ENCODE peak calls at places on chromosomes 11 and 22, in five cellular contexts. One of them, this sample, is unnamed.

GRCh38 chr11:123509737-123510578 is 79.9 kb downstream of the GRAMD1B start:
- DNase-seq in fibroblast of lung: peak
- DNase-seq in BJ: no peak
- DNase-seq in Calu3: no peak
- DNase-seq in body of pancreas: no peak
- DNase-seq in this sample: no peak

GRCh38 chr11:12280838-12281565 is 96.4 kb upstream of the PARVA start:
- DNase-seq in fibroblast of lung: peak
- DNase-seq in BJ: no peak
- DNase-seq in Calu3: no peak
- DNase-seq in body of pancreas: no peak
- DNase-seq in this sample: no peak

GRCh38 chr22:40007826-40008710 is 13.3 kb downstream of the FAM83F start:
- DNase-seq in fibroblast of lung: no peak
- DNase-seq in BJ: no peak
- DNase-seq in Calu3: no peak
- DNase-seq in body of pancreas: no peak
- DNase-seq in this sample: peak

GRCh38 chr11:86274503-86274902 is 27.5 kb upstream of the HIKESHI start:
- DNase-seq in fibroblast of lung: no peak
- DNase-seq in BJ: no peak
- DNase-seq in Calu3: no peak
- DNase-seq in body of pancreas: no peak
- DNase-seq in this sample: peak

GRCh38 chr22:49531533-49531895 is 296.2 kb downstream of the BRD1 start:
- DNase-seq in fibroblast of lung: no peak
- DNase-seq in BJ: no peak
- DNase-seq in Calu3: no peak
- DNase-seq in body of pancreas: no peak
- DNase-seq in this sample: no peak

GRCh38 chr11:69792611-69793010 is 17.5 kb upstream of the FGF4 start:
- DNase-seq in fibroblast of lung: no peak
- DNase-seq in BJ: no peak
- DNase-seq in Calu3: no peak
- DNase-seq in body of pancreas: no peak
- DNase-seq in this sample: no peak

GRCh38 chr11:47914743-47915142 is 65.6 kb upstream of the PTPRJ start:
- DNase-seq in fibroblast of lung: peak
- DNase-seq in BJ: no peak
- DNase-seq in Calu3: no peak
- DNase-seq in body of pancreas: no peak
- DNase-seq in this sample: no peak

GRCh38 chr22:35116817-35117216 is 50.9 kb downstream of the ISX start:
- DNase-seq in fibroblast of lung: no peak
- DNase-seq in BJ: no peak
- DNase-seq in Calu3: peak
- DNase-seq in body of pancreas: no peak
- DNase-seq in this sample: no peak

GRCh38 chr11:117842131-117842941 is 17.8 kb upstream of the FXYD2 start:
- DNase-seq in fibroblast of lung: no peak
- DNase-seq in BJ: no peak
- DNase-seq in Calu3: no peak
- DNase-seq in body of pancreas: no peak
- DNase-seq in this sample: peak

GRCh38 chr11:120709808-120710207 is 198.3 kb downstream of the GRIK4 start:
- DNase-seq in fibroblast of lung: peak
- DNase-seq in BJ: no peak
- DNase-seq in Calu3: no peak
- DNase-seq in body of pancreas: no peak
- DNase-seq in this sample: no peak

GRCh38 chr11:26905368-26905767 is 88.5 kb upstream of the FIBIN start:
- DNase-seq in fibroblast of lung: peak
- DNase-seq in BJ: peak
- DNase-seq in Calu3: no peak
- DNase-seq in body of pancreas: no peak
- DNase-seq in this sample: peak

GRCh38 chr11:129317564-129317963 is 58.1 kb upstream of the BARX2 start:
- DNase-seq in fibroblast of lung: no peak
- DNase-seq in BJ: no peak
- DNase-seq in Calu3: peak
- DNase-seq in body of pancreas: no peak
- DNase-seq in this sample: peak

GRCh38 chr22:47042861-47043496 is 280.5 kb downstream of the TBC1D22A start:
- DNase-seq in fibroblast of lung: no peak
- DNase-seq in BJ: no peak
- DNase-seq in Calu3: no peak
- DNase-seq in body of pancreas: no peak
- DNase-seq in this sample: no peak

GRCh38 chr11:47004595-47005033 is 68.1 kb downstream of the CSTPP1 start:
- DNase-seq in fibroblast of lung: peak
- DNase-seq in BJ: peak
- DNase-seq in Calu3: peak
- DNase-seq in body of pancreas: peak
- DNase-seq in this sample: peak

GRCh38 chr11:133720951-133721350 is 124.4 kb downstream of the SPATA19 start:
- DNase-seq in fibroblast of lung: no peak
- DNase-seq in BJ: no peak
- DNase-seq in Calu3: no peak
- DNase-seq in body of pancreas: no peak
- DNase-seq in this sample: no peak

GRCh38 chr11:117585631-117586030 is 211.4 kb downstream of the DSCAML1 start:
- DNase-seq in fibroblast of lung: no peak
- DNase-seq in BJ: no peak
- DNase-seq in Calu3: no peak
- DNase-seq in body of pancreas: no peak
- DNase-seq in this sample: no peak

GRCh38 chr11:3222941-3223905 is 4.6 kb upstream of the MRGPRG start:
- DNase-seq in fibroblast of lung: no peak
- DNase-seq in BJ: no peak
- DNase-seq in Calu3: no peak
- DNase-seq in body of pancreas: no peak
- DNase-seq in this sample: no peak

GRCh38 chr11:33881651-33882279 is 10.1 kb downstream of the LMO2 start:
- DNase-seq in fibroblast of lung: no peak
- DNase-seq in BJ: no peak
- DNase-seq in Calu3: no peak
- DNase-seq in body of pancreas: no peak
- DNase-seq in this sample: no peak

GRCh38 chr11:95923730-95924413 is at the start of gene MTMR2:
- DNase-seq in fibroblast of lung: peak
- DNase-seq in BJ: no peak
- DNase-seq in Calu3: peak
- DNase-seq in body of pancreas: peak
- DNase-seq in this sample: peak

GRCh38 chr11:20010106-20010860 is 150.0 kb downstream of the DBX1 start:
- DNase-seq in fibroblast of lung: no peak
- DNase-seq in BJ: no peak
- DNase-seq in Calu3: no peak
- DNase-seq in body of pancreas: no peak
- DNase-seq in this sample: no peak

GRCh38 chr22:42281284-42281683 is 10.8 kb upstream of the TCF20 start:
- DNase-seq in fibroblast of lung: no peak
- DNase-seq in BJ: no peak
- DNase-seq in Calu3: no peak
- DNase-seq in body of pancreas: no peak
- DNase-seq in this sample: no peak

GRCh38 chr11:46387919-46388618 is 3.5 kb downstream of the CHRM4 start:
- DNase-seq in fibroblast of lung: no peak
- DNase-seq in BJ: no peak
- DNase-seq in Calu3: no peak
- DNase-seq in body of pancreas: no peak
- DNase-seq in this sample: no peak

GRCh38 chr11:132715041-132715440 is 817.3 kb downstream of the OPCML start:
- DNase-seq in fibroblast of lung: peak
- DNase-seq in BJ: no peak
- DNase-seq in Calu3: no peak
- DNase-seq in body of pancreas: no peak
- DNase-seq in this sample: no peak

GRCh38 chr22:43628253-43628649 is 183.9 kb downstream of the EFCAB6 start:
- DNase-seq in fibroblast of lung: no peak
- DNase-seq in BJ: no peak
- DNase-seq in Calu3: no peak
- DNase-seq in body of pancreas: no peak
- DNase-seq in this sample: no peak

GRCh38 chr11:134047586-134047999 is 21.3 kb upstream of the JAM3 start:
- DNase-seq in fibroblast of lung: peak
- DNase-seq in BJ: peak
- DNase-seq in Calu3: no peak
- DNase-seq in body of pancreas: no peak
- DNase-seq in this sample: peak

GRCh38 chr11:78694152-78694551 is 119.5 kb upstream of the NARS2 start:
- DNase-seq in fibroblast of lung: no peak
- DNase-seq in BJ: no peak
- DNase-seq in Calu3: no peak
- DNase-seq in body of pancreas: no peak
- DNase-seq in this sample: no peak

GRCh38 chr11:126484266-126484665 is 128.8 kb downstream of the ST3GAL4 start:
- DNase-seq in fibroblast of lung: peak
- DNase-seq in BJ: no peak
- DNase-seq in Calu3: no peak
- DNase-seq in body of pancreas: no peak
- DNase-seq in this sample: peak

DNA sequence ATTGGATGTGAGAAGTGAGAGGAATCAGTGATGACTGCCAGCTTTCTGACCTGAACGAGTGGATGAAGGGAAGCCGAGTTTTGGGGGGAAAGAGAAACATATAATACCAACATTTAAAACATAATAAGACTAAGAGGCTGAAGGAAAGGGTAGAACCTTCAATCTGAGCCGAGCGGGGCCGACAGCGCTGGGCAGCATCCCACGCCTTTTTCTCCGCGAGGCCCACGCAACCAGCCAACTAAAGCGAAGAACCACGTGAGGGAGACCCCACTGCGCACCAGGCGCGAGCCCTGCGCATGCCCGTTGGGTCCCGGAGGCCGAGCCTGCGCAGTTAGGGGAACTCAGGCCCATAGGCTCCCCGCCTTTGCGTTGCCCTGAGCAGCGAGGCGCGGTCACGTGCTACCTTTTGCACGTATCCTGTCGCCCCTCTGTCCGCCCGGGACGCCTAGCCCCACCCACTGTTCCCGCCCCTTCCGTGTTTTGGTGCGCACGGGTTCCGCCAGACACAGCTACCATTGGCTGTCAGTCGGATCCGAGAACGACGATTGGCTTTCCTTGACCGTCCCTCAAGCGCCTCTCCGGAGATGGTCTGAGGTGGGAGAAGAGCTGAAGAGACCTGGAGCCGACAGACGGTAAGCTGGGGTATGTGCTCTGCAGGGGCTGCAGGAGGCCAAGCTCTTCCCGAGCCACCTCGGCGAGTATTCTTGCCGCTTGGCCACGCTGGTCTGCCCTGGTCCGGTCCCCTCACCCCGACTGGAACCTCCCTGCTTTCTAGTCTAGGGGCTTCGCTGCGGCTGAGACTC is at the start of gene HINFP:
- DNase-seq in fibroblast of lung: peak
- DNase-seq in BJ: peak
- DNase-seq in Calu3: peak
- DNase-seq in body of pancreas: peak
- DNase-seq in this sample: peak
- TF ChIP-seq CTCF in fibroblast of lung: no peak
- TF ChIP-seq CTCF in BJ: no peak
- TF ChIP-seq CTCF in Calu3: no peak
- TF ChIP-seq CTCF in body of pancreas: no peak
- TF ChIP-seq CTCF in this sample: no peak

GRCh38 chr11:66310324-66310723 is 6.5 kb downstream of the CD248 start:
- DNase-seq in fibroblast of lung: no peak
- DNase-seq in BJ: no peak
- DNase-seq in Calu3: no peak
- DNase-seq in body of pancreas: no peak
- DNase-seq in this sample: no peak

GRCh38 chr11:66312549-66313320 is 4.1 kb downstream of the CD248 start:
- DNase-seq in fibroblast of lung: peak
- DNase-seq in BJ: peak
- DNase-seq in Calu3: peak
- DNase-seq in body of pancreas: peak
- DNase-seq in this sample: peak

GRCh38 chr11:66311965-66312548 is 4.8 kb downstream of the CD248 start:
- DNase-seq in fibroblast of lung: peak
- DNase-seq in BJ: no peak
- DNase-seq in Calu3: peak
- DNase-seq in body of pancreas: peak
- DNase-seq in this sample: peak

GRCh38 chr11:66313321-66314185 is 3.3 kb downstream of the CD248 start:
- DNase-seq in fibroblast of lung: peak
- DNase-seq in BJ: no peak
- DNase-seq in Calu3: no peak
- DNase-seq in body of pancreas: peak
- DNase-seq in this sample: no peak

GRCh38 chr11:66311470-66311964 is 5.3 kb downstream of the CD248 start:
- DNase-seq in fibroblast of lung: no peak
- DNase-seq in BJ: no peak
- DNase-seq in Calu3: no peak
- DNase-seq in body of pancreas: no peak
- DNase-seq in this sample: no peak
- TF ChIP-seq CTCF in fibroblast of lung: no peak
- TF ChIP-seq CTCF in BJ: peak
- TF ChIP-seq CTCF in Calu3: no peak
- TF ChIP-seq CTCF in body of pancreas: no peak
- TF ChIP-seq CTCF in this sample: no peak

GRCh38 chr11:125224391-125225015 is 60.0 kb downstream of the PKNOX2 start:
- DNase-seq in fibroblast of lung: peak
- DNase-seq in BJ: no peak
- DNase-seq in Calu3: no peak
- DNase-seq in body of pancreas: peak
- DNase-seq in this sample: peak
- TF ChIP-seq CTCF in fibroblast of lung: peak
- TF ChIP-seq CTCF in BJ: no peak
- TF ChIP-seq CTCF in Calu3: no peak
- TF ChIP-seq CTCF in body of pancreas: peak
- TF ChIP-seq CTCF in this sample: no peak

DNA sequence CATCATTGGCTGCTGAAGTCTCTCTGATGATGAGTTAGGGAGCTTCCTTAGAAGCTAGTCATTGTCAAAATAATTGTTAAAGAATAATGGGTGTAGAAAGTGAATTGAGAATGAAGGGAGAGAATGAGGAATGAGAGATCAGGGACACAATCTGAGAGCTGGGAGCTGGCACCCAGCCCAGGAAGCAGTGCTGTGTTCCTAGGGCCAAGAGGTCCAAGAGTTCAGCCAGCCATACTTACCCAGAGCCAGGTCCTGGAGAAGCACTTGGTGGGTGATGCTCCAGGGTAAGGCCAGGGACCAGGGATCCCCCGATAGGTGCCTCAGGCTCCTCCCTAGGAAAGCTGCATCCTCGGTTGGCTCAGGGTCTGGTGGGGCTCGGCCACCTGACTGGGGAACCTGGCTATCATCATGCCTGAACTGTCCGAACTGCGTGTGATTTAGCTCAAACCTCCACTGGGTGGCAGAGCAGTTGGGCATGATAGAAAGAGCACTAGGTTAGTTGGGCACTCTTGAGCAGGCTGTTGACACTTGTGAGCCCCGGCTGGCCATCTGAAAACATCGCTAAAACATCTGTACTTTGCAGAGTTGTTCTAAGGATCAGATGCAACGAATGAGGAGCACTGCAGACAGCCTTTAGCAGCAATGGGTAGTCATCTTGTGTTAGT is 123.9 kb upstream of the NCAM1 start:
- DNase-seq in fibroblast of lung: no peak
- DNase-seq in BJ: no peak
- DNase-seq in Calu3: no peak
- DNase-seq in body of pancreas: no peak
- DNase-seq in this sample: peak
- TF ChIP-seq CTCF in fibroblast of lung: no peak
- TF ChIP-seq CTCF in BJ: no peak
- TF ChIP-seq CTCF in Calu3: no peak
- TF ChIP-seq CTCF in body of pancreas: no peak
- TF ChIP-seq CTCF in this sample: peak